ENCODE peak calls at places on chromosomes 5 and 9, in seven cellular contexts. One of them, this sample, is unnamed.

GRCh38 chr5:107869459-107870115 is 198.8 kb upstream of the EFNA5 start:
- DNase-seq in mesothelial cell of epicardium: no peak
- DNase-seq in cardiac fibroblast: peak; percentile 52
- DNase-seq in MCF 10A: peak; percentile 61
- DNase-seq in GM12865: no peak
- DNase-seq in A549: peak; percentile 35
- DNase-seq in fibroblast of lung: peak; percentile 64
- DNase-seq in this sample: no peak

GRCh38 chr9:114910541-114910940 is 19.9 kb downstream of the TNFSF8 start:
- DNase-seq in mesothelial cell of epicardium: no peak
- DNase-seq in cardiac fibroblast: no peak
- DNase-seq in MCF 10A: no peak
- DNase-seq in GM12865: no peak
- DNase-seq in A549: no peak
- DNase-seq in fibroblast of lung: no peak
- DNase-seq in this sample: no peak

GRCh38 chr5:149583394-149583793 is 2.1 kb downstream of the ARHGEF37 start:
- DNase-seq in mesothelial cell of epicardium: no peak
- DNase-seq in cardiac fibroblast: peak; percentile 58
- DNase-seq in MCF 10A: no peak
- DNase-seq in GM12865: no peak
- DNase-seq in A549: no peak
- DNase-seq in fibroblast of lung: peak; percentile 62
- DNase-seq in this sample: no peak

GRCh38 chr9:127237801-127238200 is 26.8 kb upstream of the GARNL3 start:
- DNase-seq in mesothelial cell of epicardium: no peak
- DNase-seq in cardiac fibroblast: no peak
- DNase-seq in MCF 10A: no peak
- DNase-seq in GM12865: no peak
- DNase-seq in A549: no peak
- DNase-seq in fibroblast of lung: no peak
- DNase-seq in this sample: no peak

GRCh38 chr5:179385892-179386291 is 40.6 kb upstream of the ADAMTS2 start:
- DNase-seq in mesothelial cell of epicardium: no peak
- DNase-seq in cardiac fibroblast: no peak
- DNase-seq in MCF 10A: no peak
- DNase-seq in GM12865: no peak
- DNase-seq in A549: no peak
- DNase-seq in fibroblast of lung: no peak
- DNase-seq in this sample: no peak

GRCh38 chr5:16656561-16657191 is 39.9 kb upstream of the RETREG1 start:
- DNase-seq in mesothelial cell of epicardium: no peak
- DNase-seq in cardiac fibroblast: peak; percentile 71
- DNase-seq in MCF 10A: peak; percentile 86
- DNase-seq in GM12865: no peak
- DNase-seq in A549: no peak
- DNase-seq in fibroblast of lung: peak; percentile 20
- DNase-seq in this sample: no peak

GRCh38 chr9:100756217-100756616 is 178.3 kb downstream of the CAVIN4 start:
- DNase-seq in mesothelial cell of epicardium: no peak
- DNase-seq in cardiac fibroblast: no peak
- DNase-seq in MCF 10A: peak; percentile 34
- DNase-seq in GM12865: no peak
- DNase-seq in A549: no peak
- DNase-seq in fibroblast of lung: no peak
- DNase-seq in this sample: no peak

GRCh38 chr9:136648746-136649145 is 14.0 kb upstream of the EGFL7 start:
- DNase-seq in mesothelial cell of epicardium: no peak
- DNase-seq in cardiac fibroblast: peak; percentile 54
- DNase-seq in MCF 10A: no peak
- DNase-seq in GM12865: no peak
- DNase-seq in A549: no peak
- DNase-seq in fibroblast of lung: no peak
- DNase-seq in this sample: peak; percentile 31

GRCh38 chr9:128704356-128704670 is 2.0 kb downstream of the PKN3 start:
- DNase-seq in mesothelial cell of epicardium: no peak
- DNase-seq in cardiac fibroblast: no peak
- DNase-seq in MCF 10A: no peak
- DNase-seq in GM12865: no peak
- DNase-seq in A549: no peak
- DNase-seq in fibroblast of lung: no peak
- DNase-seq in this sample: no peak

GRCh38 chr9:128066713-128067621 is at the start of gene NAIF1:
- DNase-seq in mesothelial cell of epicardium: peak; percentile 94
- DNase-seq in cardiac fibroblast: peak; percentile 100
- DNase-seq in MCF 10A: peak; percentile 99
- DNase-seq in GM12865: peak; percentile 100
- DNase-seq in A549: peak; percentile 99
- DNase-seq in fibroblast of lung: peak; percentile 100
- DNase-seq in this sample: peak; percentile 96

GRCh38 chr5:90957906-90958305 is 399.3 kb downstream of the ADGRV1 start:
- DNase-seq in mesothelial cell of epicardium: no peak
- DNase-seq in cardiac fibroblast: no peak
- DNase-seq in MCF 10A: no peak
- DNase-seq in GM12865: no peak
- DNase-seq in A549: no peak
- DNase-seq in fibroblast of lung: no peak
- DNase-seq in this sample: no peak

GRCh38 chr5:149406203-149406978 is 27.3 kb upstream of the IL17B start:
- DNase-seq in mesothelial cell of epicardium: no peak
- DNase-seq in cardiac fibroblast: peak; percentile 96
- DNase-seq in MCF 10A: no peak
- DNase-seq in GM12865: no peak
- DNase-seq in A549: no peak
- DNase-seq in fibroblast of lung: peak; percentile 94
- DNase-seq in this sample: no peak

GRCh38 chr5:126195410-126196100 is 227.7 kb upstream of the GRAMD2B start:
- DNase-seq in mesothelial cell of epicardium: no peak
- DNase-seq in cardiac fibroblast: no peak
- DNase-seq in MCF 10A: no peak
- DNase-seq in GM12865: no peak
- DNase-seq in A549: no peak
- DNase-seq in fibroblast of lung: no peak
- DNase-seq in this sample: no peak

GRCh38 chr5:78985407-78986223 is 505 bp upstream of the ARSB start:
- DNase-seq in mesothelial cell of epicardium: no peak
- DNase-seq in cardiac fibroblast: peak; percentile 26
- DNase-seq in MCF 10A: peak; percentile 33
- DNase-seq in GM12865: peak; percentile 91
- DNase-seq in A549: peak; percentile 30
- DNase-seq in fibroblast of lung: peak; percentile 45
- DNase-seq in this sample: no peak

GRCh38 chr5:78984611-78985406 is at the start of gene ARSB:
- DNase-seq in mesothelial cell of epicardium: peak; percentile 70
- DNase-seq in cardiac fibroblast: peak; percentile 87
- DNase-seq in MCF 10A: peak; percentile 85
- DNase-seq in GM12865: peak; percentile 90
- DNase-seq in A549: peak; percentile 92
- DNase-seq in fibroblast of lung: peak; percentile 82
- DNase-seq in this sample: peak; percentile 87

GRCh38 chr5:78983601-78984000 is 1.5 kb downstream of the ARSB start:
- DNase-seq in mesothelial cell of epicardium: no peak
- DNase-seq in cardiac fibroblast: no peak
- DNase-seq in MCF 10A: no peak
- DNase-seq in GM12865: peak; percentile 65
- DNase-seq in A549: no peak
- DNase-seq in fibroblast of lung: no peak
- DNase-seq in this sample: no peak

GRCh38 chr5:78979899-78980298 is 5.2 kb downstream of the ARSB start:
- DNase-seq in mesothelial cell of epicardium: no peak
- DNase-seq in cardiac fibroblast: no peak
- DNase-seq in MCF 10A: no peak
- DNase-seq in GM12865: peak; percentile 37
- DNase-seq in A549: no peak
- DNase-seq in fibroblast of lung: no peak
- DNase-seq in this sample: no peak

DNA sequence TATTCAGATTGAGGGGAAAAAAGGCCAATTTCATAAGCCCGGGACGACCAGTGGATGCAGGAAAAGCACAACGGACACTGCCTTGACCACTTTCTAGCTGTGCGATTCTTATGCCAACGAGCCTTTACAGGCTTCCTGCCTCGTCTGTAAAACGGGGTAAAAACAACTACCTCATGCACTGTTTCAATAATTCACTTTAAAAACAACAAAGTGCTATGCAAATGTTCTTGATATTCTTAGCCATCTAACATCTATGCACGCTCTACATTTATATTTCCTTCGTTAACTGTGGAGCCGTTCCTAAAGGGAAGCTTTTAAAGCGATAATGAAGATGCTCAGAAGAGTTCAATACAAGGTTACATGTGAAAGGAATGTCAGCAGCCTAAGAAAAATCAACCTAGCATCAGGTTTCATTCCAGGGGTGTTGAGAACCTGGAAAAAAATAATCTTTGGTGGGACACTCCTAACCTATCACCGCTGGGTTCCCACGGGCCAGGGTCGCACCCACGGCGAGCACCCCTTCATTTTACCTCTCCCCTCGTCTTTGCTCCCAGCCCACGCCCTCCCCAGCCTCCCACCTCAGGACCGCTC is 995 bp downstream of the ARSB start:
- DNase-seq in mesothelial cell of epicardium: no peak
- DNase-seq in cardiac fibroblast: peak; percentile 11
- DNase-seq in MCF 10A: no peak
- DNase-seq in GM12865: peak; percentile 54
- DNase-seq in A549: no peak
- DNase-seq in fibroblast of lung: no peak
- DNase-seq in this sample: no peak
- TF ChIP-seq CTCF in mesothelial cell of epicardium: no peak
- TF ChIP-seq CTCF in cardiac fibroblast: no peak
- TF ChIP-seq CTCF in MCF 10A: no peak
- TF ChIP-seq CTCF in GM12865: no peak
- TF ChIP-seq CTCF in A549: no peak
- TF ChIP-seq CTCF in fibroblast of lung: no peak
- TF ChIP-seq CTCF in this sample: no peak

GRCh38 chr5:140150201-140150600 is 24.5 kb downstream of the IGIP start:
- DNase-seq in mesothelial cell of epicardium: no peak
- DNase-seq in cardiac fibroblast: no peak
- DNase-seq in MCF 10A: no peak
- DNase-seq in GM12865: no peak
- DNase-seq in A549: no peak
- DNase-seq in fibroblast of lung: no peak
- DNase-seq in this sample: no peak

GRCh38 chr5:140147460-140147859 is 21.7 kb downstream of the IGIP start:
- DNase-seq in mesothelial cell of epicardium: no peak
- DNase-seq in cardiac fibroblast: no peak
- DNase-seq in MCF 10A: no peak
- DNase-seq in GM12865: no peak
- DNase-seq in A549: no peak
- DNase-seq in fibroblast of lung: no peak
- DNase-seq in this sample: no peak

GRCh38 chr5:140146523-140146842 is 20.7 kb downstream of the IGIP start:
- DNase-seq in mesothelial cell of epicardium: no peak
- DNase-seq in cardiac fibroblast: no peak
- DNase-seq in MCF 10A: no peak
- DNase-seq in GM12865: no peak
- DNase-seq in A549: no peak
- DNase-seq in fibroblast of lung: no peak
- DNase-seq in this sample: no peak

GRCh38 chr5:140145818-140146522 is 20.2 kb downstream of the IGIP start:
- DNase-seq in mesothelial cell of epicardium: peak; percentile 57
- DNase-seq in cardiac fibroblast: peak; percentile 76
- DNase-seq in MCF 10A: peak; percentile 39
- DNase-seq in GM12865: peak; percentile 64
- DNase-seq in A549: peak; percentile 68
- DNase-seq in fibroblast of lung: peak; percentile 58
- DNase-seq in this sample: peak; percentile 83

GRCh38 chr5:140148508-140148907 is 22.8 kb downstream of the IGIP start:
- DNase-seq in mesothelial cell of epicardium: no peak
- DNase-seq in cardiac fibroblast: no peak
- DNase-seq in MCF 10A: no peak
- DNase-seq in GM12865: no peak
- DNase-seq in A549: peak; percentile 65
- DNase-seq in fibroblast of lung: peak; percentile 14
- DNase-seq in this sample: peak; percentile 42
- TF ChIP-seq CTCF in mesothelial cell of epicardium: no peak
- TF ChIP-seq CTCF in cardiac fibroblast: peak; percentile 6
- TF ChIP-seq CTCF in MCF 10A: no peak
- TF ChIP-seq CTCF in GM12865: no peak
- TF ChIP-seq CTCF in A549: no peak
- TF ChIP-seq CTCF in fibroblast of lung: no peak
- TF ChIP-seq CTCF in this sample: no peak

GRCh38 chr9:214488-215448 is at the start of gene DOCK8:
- DNase-seq in mesothelial cell of epicardium: peak; percentile 49
- DNase-seq in cardiac fibroblast: peak; percentile 40
- DNase-seq in MCF 10A: peak; percentile 74
- DNase-seq in GM12865: peak; percentile 91
- DNase-seq in A549: peak; percentile 43
- DNase-seq in fibroblast of lung: no peak
- DNase-seq in this sample: peak; percentile 78
- TF ChIP-seq CTCF in mesothelial cell of epicardium: no peak
- TF ChIP-seq CTCF in cardiac fibroblast: no peak
- TF ChIP-seq CTCF in MCF 10A: peak; percentile 48
- TF ChIP-seq CTCF in GM12865: peak; percentile 66
- TF ChIP-seq CTCF in A549: peak; percentile 50
- TF ChIP-seq CTCF in fibroblast of lung: no peak
- TF ChIP-seq CTCF in this sample: peak; percentile 35

DNA sequence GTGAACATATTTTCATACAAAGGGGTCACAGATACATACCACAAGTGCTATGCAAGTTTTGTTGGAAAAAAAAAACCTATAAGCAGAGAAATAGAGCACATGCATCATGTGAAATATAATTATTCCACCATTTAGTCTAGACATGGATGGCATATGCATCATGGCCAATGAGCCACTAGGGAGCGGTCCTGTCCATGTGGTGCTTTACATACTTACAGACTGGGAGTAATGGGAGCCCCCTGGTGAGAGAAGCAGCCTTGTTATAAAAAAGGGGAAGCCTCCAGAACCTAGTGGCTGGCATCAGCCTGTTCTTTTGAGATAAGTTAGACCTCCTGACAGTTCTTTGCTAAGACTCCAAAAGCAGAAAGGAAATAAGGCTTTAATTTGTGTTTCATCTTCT is 1524.1 kb downstream of the MAT2B start:
- DNase-seq in mesothelial cell of epicardium: no peak
- DNase-seq in cardiac fibroblast: peak; percentile 0
- DNase-seq in MCF 10A: peak; percentile 50
- DNase-seq in GM12865: peak; percentile 16
- DNase-seq in A549: no peak
- DNase-seq in fibroblast of lung: peak; percentile 38
- DNase-seq in this sample: peak; percentile 52
- TF ChIP-seq CTCF in mesothelial cell of epicardium: no peak
- TF ChIP-seq CTCF in cardiac fibroblast: no peak
- TF ChIP-seq CTCF in MCF 10A: peak; percentile 9
- TF ChIP-seq CTCF in GM12865: peak; percentile 20
- TF ChIP-seq CTCF in A549: no peak
- TF ChIP-seq CTCF in fibroblast of lung: no peak
- TF ChIP-seq CTCF in this sample: peak; percentile 37

DNA sequence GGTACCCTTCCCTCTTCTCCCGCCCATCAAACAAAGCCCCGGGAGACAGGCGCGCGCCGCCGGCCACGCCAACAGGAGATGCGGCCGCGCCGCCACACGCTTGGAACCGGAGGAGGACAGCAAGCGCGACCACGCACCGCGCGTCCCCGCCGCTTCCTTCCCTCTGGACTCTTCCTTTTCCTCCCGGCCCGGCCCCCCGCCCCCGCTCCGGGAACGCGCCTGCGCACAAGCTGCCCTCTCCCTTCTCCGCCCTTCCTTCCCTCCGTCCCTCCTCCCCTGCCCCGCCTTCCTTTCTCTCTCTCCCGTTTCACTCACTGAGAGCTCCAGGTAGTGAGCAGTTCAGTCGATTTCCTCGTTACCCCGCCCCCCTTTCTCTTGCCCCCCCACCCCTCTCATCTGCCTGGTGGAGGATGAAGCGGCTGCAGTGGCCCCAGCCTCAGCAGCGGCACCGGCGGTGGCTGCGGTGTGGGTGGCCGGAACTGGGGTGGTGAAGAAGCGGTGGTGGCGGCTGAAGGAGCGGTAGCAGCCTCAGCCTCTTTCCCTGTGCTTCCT is at the start of gene RASA1:
- DNase-seq in mesothelial cell of epicardium: peak; percentile 97
- DNase-seq in cardiac fibroblast: peak; percentile 93
- DNase-seq in MCF 10A: peak; percentile 94
- DNase-seq in GM12865: peak; percentile 95
- DNase-seq in A549: peak; percentile 92
- DNase-seq in fibroblast of lung: peak; percentile 88
- DNase-seq in this sample: peak; percentile 98
- TF ChIP-seq CTCF in mesothelial cell of epicardium: no peak
- TF ChIP-seq CTCF in cardiac fibroblast: no peak
- TF ChIP-seq CTCF in MCF 10A: no peak
- TF ChIP-seq CTCF in GM12865: no peak
- TF ChIP-seq CTCF in A549: no peak
- TF ChIP-seq CTCF in fibroblast of lung: no peak
- TF ChIP-seq CTCF in this sample: no peak

This sample was measured in endothelial cell.